ENCODE peak calls at places on chromosomes 13 and 19, in seven cellular contexts. U is IMR-90, B is neuronal stem cell, M is H9, W is trophoblast cell, S is mesendoderm, H is H1. T is an unnamed sample.

GRCh38 chr19:3218037-3218661 is 6.3 kb upstream of the CELF5 start:
- DNase-seq in U (no peak), B (no peak), M (no peak), W (no peak), S (no peak), H (no peak), T (no peak)

GRCh38 chr19:50384685-50385535 is 763 bp downstream of the POLD1 start:
- DNase-seq in U (peak; percentile 16), B (peak; percentile 15), M (no peak), W (peak; percentile 9), S (peak; percentile 37), H (no peak), T (peak; percentile 22)

GRCh38 chr19:33487901-33488817 is 33.4 kb downstream of the PEPD start:
- DNase-seq in U (no peak), B (no peak), M (no peak), W (no peak), S (no peak), H (no peak), T (no peak)

GRCh38 chr13:112785419-112785856 is 95.6 kb downstream of the ATP11A start:
- DNase-seq in U (no peak), B (no peak), M (peak; percentile 22), W (no peak), S (no peak), H (no peak), T (no peak)

GRCh38 chr13:110913322-110913721 is 1.5 kb downstream of the ANKRD10 start:
- DNase-seq in U (peak; percentile 26), B (no peak), M (no peak), W (peak; percentile 32), S (peak; percentile 21), H (no peak), T (peak; percentile 38)

GRCh38 chr13:60759499-60759898 is 362.5 kb downstream of the TDRD3 start:
- DNase-seq in U (no peak), B (peak; percentile 63), M (no peak), W (no peak), S (peak; percentile 95), H (no peak), T (no peak)

GRCh38 chr13:113584870-113585671 is 518 bp downstream of the TFDP1 start:
- DNase-seq in U (no peak), B (no peak), M (peak; percentile 23), W (peak; percentile 21), S (peak; percentile 14), H (no peak), T (no peak)

GRCh38 chr13:40613192-40613818 is 53.1 kb downstream of the FOXO1 start:
- DNase-seq in U (no peak), B (no peak), M (no peak), W (no peak), S (no peak), H (no peak), T (no peak)

GRCh38 chr19:2186071-2186846 is 22.5 kb downstream of the DOT1L start:
- DNase-seq in U (peak; percentile 95), B (no peak), M (no peak), W (peak; percentile 17), S (peak; percentile 54), H (no peak), T (peak; percentile 82)

GRCh38 chr13:39217471-39217870 is 179.2 kb downstream of the NHLRC3 start:
- DNase-seq in U (no peak), B (no peak), M (no peak), W (no peak), S (no peak), H (no peak), T (no peak)

GRCh38 chr13:34967851-34968562 is 25.9 kb downstream of the NBEA start:
- DNase-seq in U (no peak), B (no peak), M (no peak), W (no peak), S (no peak), H (no peak), T (no peak)

GRCh38 chr19:14091086-14091884 is 734 bp upstream of the SAMD1 start:
- DNase-seq in U (peak; percentile 64), B (peak; percentile 78), M (no peak), W (peak; percentile 57), S (peak; percentile 78), H (no peak), T (peak; percentile 77)

GRCh38 chr19:8017808-8018207 is 12.4 kb upstream of the ELAVL1 start:
- DNase-seq in U (no peak), B (no peak), M (no peak), W (peak; percentile 77), S (no peak), H (no peak), T (no peak)

GRCh38 chr19:37930416-37930815 is 23.4 kb downstream of the SIPA1L3 start:
- DNase-seq in U (no peak), B (no peak), M (no peak), W (no peak), S (no peak), H (no peak), T (no peak)

DNA sequence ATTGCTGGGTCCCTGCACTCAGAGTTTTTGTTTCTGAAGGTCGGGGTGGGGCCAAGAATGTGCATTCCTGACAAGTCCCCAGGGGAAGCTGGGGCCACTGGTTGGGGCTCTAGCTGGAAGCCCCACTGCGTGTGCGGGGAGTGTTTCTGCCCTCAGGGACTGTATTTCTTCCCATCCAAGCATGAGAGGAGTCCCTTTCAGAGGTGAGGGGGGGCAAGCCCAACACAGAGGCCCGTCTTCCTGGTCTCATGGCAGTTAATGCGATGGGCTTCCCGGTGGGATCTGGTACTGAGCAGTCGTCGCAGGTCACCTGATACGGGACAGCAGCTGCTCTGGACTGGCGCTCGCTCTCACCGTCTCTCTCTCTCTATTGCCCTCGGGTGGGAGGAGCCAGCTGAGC is 50.4 kb downstream of the GPR12 start:
- DNase-seq in U (no peak), B (no peak), M (peak; percentile 57), W (no peak), S (peak; percentile 24), H (no peak), T (no peak)
- H2BK120ac ChIP-seq in U (no peak overlapping the region), B (no peak overlapping the region), M (no peak overlapping the region), W (no peak overlapping the region), S (no peak overlapping the region), H (no peak overlapping the region), T (no peak overlapping the region)

DNA sequence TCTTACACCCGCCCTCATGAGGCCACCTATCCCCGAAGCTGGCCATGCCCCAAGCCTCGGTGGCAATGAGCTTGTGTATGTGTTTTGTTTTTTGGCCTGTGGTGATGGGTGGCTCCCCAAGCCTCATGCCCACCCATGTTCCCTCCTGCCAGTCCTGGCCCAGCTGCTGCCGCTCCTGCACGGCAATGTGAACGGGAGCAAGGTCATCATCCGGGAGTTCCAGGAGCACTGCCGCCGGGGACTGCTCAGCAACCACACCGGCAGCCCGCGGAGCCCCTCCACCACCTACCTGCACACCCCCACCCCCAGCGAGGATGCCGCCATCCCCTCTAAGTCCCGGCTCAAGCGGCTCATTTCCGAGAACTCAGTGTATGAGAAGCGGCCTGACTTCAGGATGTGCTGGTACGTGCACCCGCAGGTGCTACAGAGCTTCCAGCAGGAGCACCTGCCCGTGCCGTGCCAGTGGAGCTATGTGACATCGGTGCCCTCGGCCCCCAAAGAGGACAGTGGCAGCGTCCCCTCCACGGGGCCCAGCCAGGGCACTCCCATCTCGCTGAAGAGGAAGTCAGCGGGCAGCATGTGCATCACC is 24.6 kb downstream of the UBXN6 start:
- DNase-seq in U (no peak), B (no peak), M (no peak), W (no peak), S (no peak), H (no peak), T (no peak)
- H2BK120ac ChIP-seq in U (no peak overlapping the region), B (no peak overlapping the region), M (no peak overlapping the region), W (no peak overlapping the region), S (no peak overlapping the region), H (no peak overlapping the region), T (no peak overlapping the region)

GRCh38 chr19:45101796-45102195 is 8.8 kb downstream of the PPP1R37 start:
- DNase-seq in U (no peak), B (no peak), M (no peak), W (no peak), S (no peak), H (no peak), T (no peak)

GRCh38 chr19:45102481-45102880 is 9.5 kb downstream of the PPP1R37 start:
- DNase-seq in U (no peak), B (no peak), M (no peak), W (no peak), S (no peak), H (no peak), T (no peak)

GRCh38 chr19:45104658-45105384 is 11.8 kb downstream of the PPP1R37 start:
- DNase-seq in U (no peak), B (no peak), M (no peak), W (no peak), S (no peak), H (no peak), T (no peak)

GRCh38 chr19:45103625-45104319 is 10.8 kb downstream of the PPP1R37 start:
- DNase-seq in U (no peak), B (peak; percentile 80), M (no peak), W (no peak), S (peak; percentile 45), H (no peak), T (no peak)

DNA sequence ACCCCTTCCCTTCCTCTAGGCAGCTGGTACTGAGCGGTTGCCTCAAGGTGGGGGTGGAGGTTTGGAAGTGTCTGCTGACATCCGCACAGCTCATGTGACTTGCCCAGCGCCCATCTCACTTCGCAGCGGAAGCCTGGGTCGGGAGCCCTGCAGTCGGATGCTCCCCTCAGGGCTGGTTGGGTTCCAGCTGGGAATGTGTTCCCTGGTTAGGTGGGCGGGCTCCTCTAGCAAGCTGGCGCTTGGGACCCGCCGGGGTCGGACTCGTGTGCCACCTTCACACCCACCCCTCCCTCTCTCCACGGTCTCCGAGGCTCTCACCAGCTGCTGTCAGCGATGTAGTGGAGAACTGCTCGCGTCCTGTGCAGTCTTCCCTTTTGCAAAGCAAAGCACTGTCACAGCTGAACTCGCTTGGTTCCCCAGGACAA is 10.2 kb downstream of the PPP1R37 start:
- DNase-seq in U (no peak), B (no peak), M (no peak), W (no peak), S (no peak), H (no peak), T (no peak)
- H2BK120ac ChIP-seq in U (no peak overlapping the region), B (no peak overlapping the region), M (no peak overlapping the region), W (no peak overlapping the region), S (no peak overlapping the region), H (no peak overlapping the region), T (no peak overlapping the region)

GRCh38 chr13:42757678-42758420 is 23.5 kb upstream of the FAM216B start:
- DNase-seq in U (no peak), B (no peak), M (no peak), W (no peak), S (no peak), H (no peak), T (no peak)

GRCh38 chr13:42758515-42758914 is 22.9 kb upstream of the FAM216B start:
- DNase-seq in U (no peak), B (no peak), M (no peak), W (no peak), S (no peak), H (no peak), T (no peak)

GRCh38 chr13:42760949-42761348 is 20.4 kb upstream of the FAM216B start:
- DNase-seq in U (peak; percentile 70), B (no peak), M (no peak), W (peak; percentile 12), S (no peak), H (no peak), T (no peak)

GRCh38 chr13:42762251-42762650 is 19.1 kb upstream of the FAM216B start:
- DNase-seq in U (peak; percentile 54), B (no peak), M (no peak), W (peak; percentile 93), S (peak; percentile 66), H (no peak), T (peak; percentile 35)

DNA sequence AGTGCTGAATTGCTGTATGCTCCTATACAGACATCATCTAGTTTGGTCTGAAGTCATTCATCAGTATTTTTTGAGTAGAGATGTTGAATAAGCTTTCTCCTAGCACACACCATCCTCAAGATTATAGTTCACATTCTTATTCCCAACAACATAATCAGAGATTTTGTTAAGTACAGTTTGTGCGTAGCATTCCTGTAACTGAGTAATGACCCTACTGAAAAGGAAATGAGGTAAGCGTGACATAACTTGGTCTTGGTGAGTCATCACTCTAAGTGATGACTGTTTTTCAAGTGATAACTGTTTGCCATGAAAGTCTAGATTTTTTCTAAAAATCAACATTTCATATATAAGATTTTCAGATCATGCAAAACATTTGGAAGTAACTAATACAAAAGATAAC is 18.5 kb upstream of the FAM216B start:
- DNase-seq in U (peak; percentile 98), B (no peak), M (no peak), W (peak; percentile 91), S (peak; percentile 79), H (no peak), T (peak; percentile 90)
- H2BK120ac ChIP-seq in U (no peak overlapping the region), B (no peak overlapping the region), M (no peak overlapping the region), W (no peak overlapping the region), S (no peak overlapping the region), H (no peak overlapping the region), T (no peak overlapping the region)

T was measured in mesenchymal stem cell.